ENCODE peak calls at places on chromosomes 7 and 10, in six cellular contexts. T is NCI-H1105 treated with DMSO at 0.1 percent for 48 hours, D is DMS79, V is T-cell, Y is lower lobe of right lung, W is nucleus accumbens. M is an unnamed sample.

GRCh38 chr10:84603971-84604370 is 275.6 kb downstream of the CCSER2 start:
- DNase-seq in T (no peak), D (no peak), V (no peak), Y (no peak), W (no peak), M (no peak)

GRCh38 chr10:125785831-125786230 is 10.2 kb upstream of the MMP21 start:
- DNase-seq in T (no peak), D (no peak), V (no peak), Y (no peak), W (no peak), M (no peak)

GRCh38 chr10:130403153-130403890 is 267.1 kb downstream of the GLRX3 start:
- DNase-seq in T (peak; percentile 21), D (peak; percentile 74), V (no peak), Y (no peak), W (no peak), M (no peak)

GRCh38 chr7:56033671-56034432 is 17.4 kb downstream of the PSPH start:
- DNase-seq in T (peak; percentile 90), D (peak; percentile 90), V (peak; percentile 70), Y (peak; percentile 66), W (peak; percentile 41), M (peak; percentile 85)

GRCh38 chr10:4670737-4671136 is 155.3 kb upstream of the AKR1E2 start:
- DNase-seq in T (no peak), D (no peak), V (no peak), Y (no peak), W (no peak), M (no peak)

GRCh38 chr10:126397166-126397565 is 8.9 kb upstream of the ADAM12 start:
- DNase-seq in T (no peak), D (no peak), V (no peak), Y (no peak), W (no peak), M (no peak)

GRCh38 chr7:70133291-70133690 is 535.0 kb downstream of the AUTS2 start:
- DNase-seq in T (no peak), D (no peak), V (no peak), Y (no peak), W (no peak), M (no peak)

GRCh38 chr7:107162466-107162865 is 6.3 kb upstream of the HBP1 start:
- DNase-seq in T (no peak), D (no peak), V (no peak), Y (no peak), W (no peak), M (no peak)

GRCh38 chr7:101538596-101539459 is 90.3 kb downstream of the MYL10 start:
- DNase-seq in T (peak; percentile 2), D (no peak), V (peak; percentile 20), Y (peak; percentile 66), W (peak; percentile 26), M (peak; percentile 15)

GRCh38 chr7:131026297-131027003 is 292.4 kb upstream of the KLF14 start:
- DNase-seq in T (no peak), D (no peak), V (no peak), Y (no peak), W (no peak), M (peak; percentile 2)

GRCh38 chr10:96860631-96861277 is 28.7 kb downstream of the LCOR start:
- DNase-seq in T (no peak), D (no peak), V (no peak), Y (no peak), W (no peak), M (no peak)

GRCh38 chr7:92831716-92832622 is 4.4 kb downstream of the CDK6 start:
- DNase-seq in T (no peak), D (no peak), V (no peak), Y (no peak), W (no peak), M (no peak)

GRCh38 chr7:30148951-30149459 is 14.2 kb downstream of the MTURN start:
- DNase-seq in T (no peak), D (peak; percentile 9), V (peak; percentile 49), Y (peak; percentile 84), W (no peak), M (no peak)

GRCh38 chr10:59536151-59536550 is 173.5 kb downstream of the SLC16A9 start:
- DNase-seq in T (no peak), D (no peak), V (no peak), Y (no peak), W (no peak), M (no peak)

GRCh38 chr10:98400482-98400881 is 14.5 kb downstream of the PYROXD2 start:
- DNase-seq in T (no peak), D (no peak), V (no peak), Y (no peak), W (no peak), M (no peak)

GRCh38 chr7:81645435-81645834 is 124.4 kb downstream of the HGF start:
- DNase-seq in T (no peak), D (no peak), V (no peak), Y (no peak), W (no peak), M (no peak)

GRCh38 chr7:77538186-77538907 is 1.3 kb downstream of the PTPN12 start:
- DNase-seq in T (peak; percentile 82), D (peak; percentile 47), V (no peak), Y (peak; percentile 89), W (no peak), M (peak; percentile 69)

M was measured in COR-L47.